ENCODE peak calls at places on chromosomes 7 and 10, in six cellular contexts. T is K562, D is esophagus squamous epithelium, C is HL-60, A is BJ, W is nephron progenitor cell. J is an unnamed sample.

GRCh38 chr7:157011333-157012112 is 1.1 kb upstream of the MNX1 start:
- DNase-seq in C (no peak), T (no peak), D (no peak), W (no peak), A (no peak), J (no peak)

GRCh38 chr7:75969704-75970498 is 24.5 kb downstream of the TMEM120A start:
- DNase-seq in C (no peak), W (no peak), D (no peak), T (no peak), A (no peak), J (no peak)

GRCh38 chr10:89378006-89378627 is at the start of gene IFIT1B:
- DNase-seq in C (no peak), T (no peak), D (no peak), A (no peak), W (no peak), J (no peak)

GRCh38 chr7:104137971-104138370 is 69.8 kb downstream of the ORC5 start:
- DNase-seq in D (no peak), T (no peak), W (no peak), C (no peak), A (peak), J (no peak)

GRCh38 chr7:76343294-76343930 is 15.4 kb downstream of the YWHAG start:
- DNase-seq in D (no peak), T (no peak), C (no peak), W (no peak), A (no peak), J (no peak)

GRCh38 chr10:4615042-4615441 is 211.0 kb upstream of the AKR1E2 start:
- DNase-seq in T (no peak), C (no peak), D (no peak), W (no peak), A (no peak), J (no peak)

GRCh38 chr10:132637477-132638129 is 100.0 kb downstream of the INPP5A start:
- DNase-seq in C (peak), D (no peak), A (no peak), T (peak), W (peak), J (peak)

GRCh38 chr10:122213766-122214165 is 57.3 kb upstream of the BTBD16 start:
- DNase-seq in A (no peak), D (no peak), T (no peak), W (no peak), C (no peak), J (no peak)

GRCh38 chr10:29623797-29624196 is 11.0 kb downstream of the SVIL start:
- DNase-seq in T (no peak), C (peak), W (no peak), A (no peak), D (no peak), J (no peak)

GRCh38 chr10:97175586-97175985 is 10.2 kb downstream of the SLIT1 start:
- DNase-seq in A (no peak), D (no peak), T (no peak), C (no peak), W (no peak), J (no peak)

GRCh38 chr10:29828978-29829377 is 194.2 kb upstream of the SVIL start:
- DNase-seq in D (no peak), A (no peak), C (no peak), W (no peak), T (no peak), J (no peak)

GRCh38 chr7:105346593-105347322 is 42.0 kb downstream of the SRPK2 start:
- DNase-seq in A (no peak), T (no peak), W (no peak), D (no peak), C (peak), J (no peak)

GRCh38 chr10:84996580-84996979 is 668.2 kb downstream of the CCSER2 start:
- DNase-seq in C (no peak), D (no peak), A (no peak), T (no peak), W (no peak), J (no peak)

GRCh38 chr10:92690211-92691041 is 671 bp downstream of the HHEX start:
- DNase-seq in W (peak), C (peak), T (peak), D (no peak), A (no peak), J (peak)
- TF ChIP-seq CTCF in W (no peak), C (no peak), T (no peak), D (no peak), A (no peak), J (no peak)

DNA sequence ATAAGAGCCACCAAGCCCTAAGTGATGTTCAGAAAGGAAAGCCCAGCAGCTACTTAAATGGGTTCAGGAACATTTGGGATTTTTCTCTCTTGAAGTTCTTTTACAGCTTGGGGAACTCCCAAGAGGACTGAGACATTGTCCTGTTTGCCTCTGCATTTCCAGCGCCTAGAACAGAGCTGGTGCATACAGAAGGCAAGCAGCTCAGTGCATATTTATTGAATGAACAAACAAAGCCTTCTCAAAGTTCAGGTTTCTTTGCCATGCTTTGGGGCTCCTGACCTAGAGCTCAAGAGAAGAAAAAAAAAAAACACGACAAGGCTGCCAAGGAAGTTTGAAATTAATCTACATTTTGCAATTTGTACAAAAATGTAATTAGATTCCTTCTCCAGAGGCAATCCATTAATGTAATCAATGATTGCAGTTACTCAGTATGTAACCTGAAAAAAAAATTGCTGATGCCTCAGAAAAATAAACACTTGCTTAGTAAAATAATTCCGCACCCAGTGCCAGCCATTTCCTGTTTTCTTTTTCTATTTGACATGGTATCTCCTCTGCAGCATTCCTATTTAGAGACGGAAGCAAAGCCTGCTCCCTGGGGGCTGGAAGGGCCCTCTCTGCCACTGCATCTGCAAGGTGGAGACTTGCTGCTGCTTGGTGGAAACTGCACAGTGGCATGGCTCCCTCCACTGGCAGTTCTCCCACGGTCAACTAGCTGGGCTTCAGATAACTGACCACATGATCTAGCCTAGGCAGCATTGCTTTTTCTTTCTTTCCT is 157.3 kb downstream of the TMEM178B start:
- DNase-seq in D (no peak), T (no peak), A (no peak), W (peak), C (no peak), J (no peak)
- TF ChIP-seq CTCF in D (no peak), T (peak), A (peak), W (peak), C (no peak), J (peak)

GRCh38 chr7:150421831-150422230 is 28.6 kb upstream of the GIMAP8 start:
- DNase-seq in A (no peak), D (no peak), C (no peak), W (no peak), T (no peak), J (no peak)

GRCh38 chr7:150420987-150421674 is 29.3 kb upstream of the GIMAP8 start:
- DNase-seq in C (peak), T (peak), A (no peak), D (no peak), W (peak), J (peak)

GRCh38 chr7:150428671-150429451 is 21.6 kb upstream of the GIMAP8 start:
- DNase-seq in A (peak), C (peak), D (no peak), T (no peak), W (no peak), J (no peak)

GRCh38 chr7:150429699-150430098 is 20.7 kb upstream of the GIMAP8 start:
- DNase-seq in C (no peak), T (no peak), W (no peak), D (no peak), A (no peak), J (no peak)

GRCh38 chr7:150425670-150426069 is 24.8 kb upstream of the GIMAP8 start:
- DNase-seq in A (no peak), T (no peak), C (no peak), D (no peak), W (no peak), J (no peak)
- TF ChIP-seq CTCF in A (no peak), T (no peak), C (no peak), D (no peak), W (no peak), J (no peak)

GRCh38 chr7:6359742-6360141 is 87.3 kb upstream of the CYTH3 start:
- DNase-seq in D (no peak), W (no peak), T (no peak), C (peak), A (no peak), J (no peak)

GRCh38 chr7:6360841-6361240 is 86.9 kb downstream of the DAGLB start:
- DNase-seq in W (no peak), A (no peak), C (no peak), T (no peak), D (no peak), J (no peak)

DNA sequence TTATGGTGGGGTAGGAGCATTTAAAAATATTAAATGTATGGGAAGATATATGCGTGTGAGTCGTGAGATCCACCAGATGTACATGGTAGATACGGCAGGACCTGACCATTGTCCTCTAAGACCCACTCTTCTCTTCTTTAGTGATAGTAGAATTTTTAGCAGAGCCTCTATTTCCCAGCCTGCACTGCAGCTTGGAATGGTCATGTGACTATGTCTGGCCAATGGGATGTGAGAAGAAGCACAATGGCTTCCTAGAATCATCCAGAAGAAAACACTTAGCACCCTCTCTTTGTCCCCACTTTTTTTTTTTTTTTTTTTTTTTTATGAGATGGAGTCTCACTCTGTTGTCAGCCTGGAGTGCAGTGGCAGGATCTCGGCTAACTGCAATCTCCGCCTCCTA is 86.6 kb upstream of the CYTH3 start:
- DNase-seq in T (peak), W (no peak), D (no peak), C (no peak), A (no peak), J (no peak)
- TF ChIP-seq CTCF in T (no peak), W (no peak), D (no peak), C (no peak), A (no peak), J (no peak)

DNA sequence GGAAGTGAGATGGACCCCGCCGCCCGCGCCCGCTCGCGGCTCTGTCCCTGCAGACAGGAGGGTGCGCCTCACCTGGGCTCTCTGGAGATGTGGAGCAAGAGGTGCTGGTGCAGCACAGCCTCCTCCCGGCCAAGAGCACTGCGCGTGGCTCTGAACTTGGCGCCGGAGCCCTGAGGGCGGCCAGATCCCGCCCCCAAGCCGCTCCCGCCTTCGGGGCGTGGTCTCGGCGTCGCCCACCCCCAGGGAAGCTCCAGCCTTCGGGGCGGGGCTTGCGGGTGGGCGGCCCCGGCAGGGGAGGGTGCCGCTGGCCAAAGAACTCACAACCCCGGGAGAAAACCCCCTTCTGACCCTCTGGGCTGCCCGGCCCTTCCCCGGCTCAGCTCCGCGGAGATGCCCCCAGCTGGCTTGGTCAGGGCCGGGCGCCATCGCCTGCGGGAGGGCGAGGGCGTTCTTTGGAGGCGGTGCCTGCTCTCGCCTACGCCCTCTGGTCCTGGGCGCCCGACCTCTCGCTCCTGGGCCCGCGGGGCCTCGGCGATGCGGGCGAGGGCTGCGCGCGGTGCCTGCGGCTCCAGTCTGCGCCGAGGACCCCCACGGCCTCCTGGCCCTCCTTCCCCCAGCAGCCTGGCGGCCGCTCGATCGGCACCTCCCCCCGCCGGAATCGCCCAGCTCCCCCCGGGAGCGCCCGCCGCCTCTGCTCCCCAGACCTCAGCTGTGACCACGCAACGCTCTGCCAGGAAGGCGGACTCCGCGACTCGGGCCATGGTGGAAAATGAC is at the start of gene ZNF488:
- DNase-seq in W (peak), T (peak), A (no peak), D (no peak), C (peak), J (peak)
- TF ChIP-seq CTCF in W (no peak), T (no peak), A (no peak), D (no peak), C (no peak), J (no peak)

DNA sequence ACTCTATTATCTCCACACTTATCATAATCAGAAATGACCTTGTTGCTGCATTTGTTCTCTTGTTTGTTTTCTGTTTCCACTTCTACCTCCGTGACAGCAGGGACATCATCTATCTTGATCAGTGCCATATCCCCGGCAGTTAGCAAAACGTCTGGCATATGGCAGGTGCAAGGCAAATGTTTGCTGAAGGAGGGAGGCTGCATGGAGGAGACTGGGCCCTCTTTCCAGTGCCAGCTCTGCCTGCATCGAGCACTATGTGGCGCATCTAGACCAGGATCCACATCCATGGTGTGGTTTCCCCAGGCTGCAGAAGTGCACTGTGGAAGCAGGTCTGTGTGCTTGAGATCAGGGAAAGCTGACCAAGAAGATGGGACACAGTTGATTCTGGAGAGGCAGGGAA is 181.2 kb downstream of the KCNMA1 start:
- DNase-seq in W (no peak), A (no peak), D (no peak), C (no peak), T (no peak), J (no peak)
- TF ChIP-seq CTCF in W (no peak), A (no peak), D (no peak), C (no peak), T (peak), J (no peak)